ENCODE peak calls at places on chromosome 16, in eight cellular contexts. V, P, Y, J, Q, F, A and K are unnamed samples.

GRCh38 chr16:86630471-86630870 is 52.1 kb downstream of the FOXL1 start:
- DNase-seq in V (no peak), P (no peak), Y (peak; percentile 22), J (no peak), Q (no peak), F (no peak), A (no peak), K (no peak)

GRCh38 chr16:27191352-27191924 is 11.9 kb upstream of the KDM8 start:
- DNase-seq in V (no peak), P (no peak), Y (no peak), J (no peak), Q (no peak), F (no peak), A (no peak), K (no peak)

GRCh38 chr16:1045363-1046270 is 26.9 kb upstream of the SSTR5 start:
- DNase-seq in V (no peak), P (no peak), Y (no peak), J (no peak), Q (no peak), F (no peak), A (no peak), K (no peak)

GRCh38 chr16:67939507-67940435 is 3.1 kb upstream of the PSMB10 start:
- DNase-seq in V (peak; percentile 84), P (no peak), Y (peak; percentile 48), J (no peak), Q (no peak), F (no peak), A (peak; percentile 75), K (peak; percentile 32)

GRCh38 chr16:2156025-2156848 is 655 bp downstream of the TRAF7 start:
- DNase-seq in V (peak; percentile 90), P (no peak), Y (peak; percentile 33), J (peak; percentile 74), Q (peak; percentile 64), F (no peak), A (no peak), K (no peak)

GRCh38 chr16:79510879-79511278 is 89.7 kb downstream of the MAF start:
- DNase-seq in V (no peak), P (no peak), Y (no peak), J (no peak), Q (no peak), F (no peak), A (no peak), K (no peak)

GRCh38 chr16:68370921-68371651 is 60.3 kb downstream of the PRMT7 start:
- DNase-seq in V (peak; percentile 87), P (no peak), Y (no peak), J (no peak), Q (no peak), F (no peak), A (no peak), K (peak; percentile 37)

GRCh38 chr16:21603920-21604319 is 4.5 kb downstream of the METTL9 start:
- DNase-seq in V (no peak), P (no peak), Y (no peak), J (no peak), Q (peak; percentile 41), F (no peak), A (no peak), K (no peak)

GRCh38 chr16:15643453-15644305 is 725 bp upstream of the MARF1 start:
- DNase-seq in V (no peak), P (peak; percentile 74), Y (peak; percentile 26), J (peak; percentile 73), Q (peak; percentile 77), F (no peak), A (no peak), K (no peak)

GRCh38 chr16:73054732-73055481 is 7.0 kb upstream of the ZFHX3 start:
- DNase-seq in V (no peak), P (peak; percentile 45), Y (no peak), J (peak; percentile 73), Q (no peak), F (no peak), A (no peak), K (no peak)

GRCh38 chr16:13994239-13995106 is 74.5 kb downstream of the ERCC4 start:
- DNase-seq in V (no peak), P (no peak), Y (no peak), J (no peak), Q (no peak), F (no peak), A (peak; percentile 64), K (no peak)

GRCh38 chr16:51815527-51815926 is 664.5 kb upstream of the SALL1 start:
- DNase-seq in V (no peak), P (no peak), Y (no peak), J (no peak), Q (no peak), F (no peak), A (no peak), K (no peak)

GRCh38 chr16:5615868-5616642 is 518.5 kb upstream of the EEF2KMT start:
- DNase-seq in V (peak; percentile 72), P (peak; percentile 58), Y (peak; percentile 7), J (peak; percentile 4), Q (peak; percentile 85), F (no peak), A (peak; percentile 48), K (no peak)

GRCh38 chr16:53509906-53510703 is 7.1 kb upstream of the AKTIP start:
- DNase-seq in V (peak; percentile 89), P (peak; percentile 64), Y (peak; percentile 57), J (peak; percentile 82), Q (peak; percentile 82), F (peak; percentile 35), A (peak; percentile 75), K (peak; percentile 60)

DNA sequence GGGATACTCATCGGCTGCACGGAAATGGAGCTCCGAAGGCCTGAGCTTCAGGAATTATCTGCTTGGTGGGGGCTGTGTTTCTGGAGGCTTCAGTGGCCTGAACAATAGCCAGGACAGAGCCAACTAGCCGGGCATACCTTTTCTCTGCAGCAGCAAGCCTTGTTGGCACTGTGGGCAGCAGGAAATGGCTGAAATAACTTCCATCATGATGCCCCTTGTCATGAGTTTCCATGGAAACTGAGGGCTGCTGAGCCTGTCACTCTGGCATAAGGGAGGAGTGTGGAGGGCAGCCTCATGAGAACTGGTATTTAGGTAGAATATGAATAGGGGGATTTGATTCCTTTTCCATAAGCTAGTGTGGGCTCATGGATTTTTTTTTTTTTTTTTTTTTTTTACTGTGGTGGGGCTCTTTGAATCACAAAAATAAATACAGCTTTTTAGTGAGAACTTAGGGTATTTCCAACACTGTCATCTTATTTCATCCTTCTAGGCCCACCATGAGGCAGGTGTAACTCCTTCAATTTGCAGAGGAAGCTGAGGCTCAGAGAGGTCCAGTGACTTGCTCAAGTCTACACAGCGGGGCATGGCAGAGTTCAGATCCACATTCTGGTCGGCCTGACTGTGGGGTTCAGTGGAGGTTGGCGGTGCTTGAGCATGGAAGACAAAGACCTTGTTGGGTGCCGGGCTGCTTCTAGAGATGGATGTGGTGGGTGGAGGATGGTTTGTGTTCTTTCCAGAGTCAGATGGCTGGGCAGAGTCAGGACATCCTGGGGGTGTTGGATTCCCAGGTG is 39.6 kb downstream of the PLCG2 start:
- DNase-seq in V (peak; percentile 68), P (no peak), Y (no peak), J (no peak), Q (no peak), F (no peak), A (no peak), K (no peak)
- H3K4me1 ChIP-seq in V (peaks cover 33% of the 10 kb centered on the region), P (no peaks in the 10 kb centered on the region), Y (peaks cover 16% of the 10 kb centered on the region), J (peaks cover 17% of the 10 kb centered on the region), Q (peaks cover 5% of the 10 kb centered on the region), F (no peaks in the 10 kb centered on the region), A (no peaks in the 10 kb centered on the region), K (no peaks in the 10 kb centered on the region)

DNA sequence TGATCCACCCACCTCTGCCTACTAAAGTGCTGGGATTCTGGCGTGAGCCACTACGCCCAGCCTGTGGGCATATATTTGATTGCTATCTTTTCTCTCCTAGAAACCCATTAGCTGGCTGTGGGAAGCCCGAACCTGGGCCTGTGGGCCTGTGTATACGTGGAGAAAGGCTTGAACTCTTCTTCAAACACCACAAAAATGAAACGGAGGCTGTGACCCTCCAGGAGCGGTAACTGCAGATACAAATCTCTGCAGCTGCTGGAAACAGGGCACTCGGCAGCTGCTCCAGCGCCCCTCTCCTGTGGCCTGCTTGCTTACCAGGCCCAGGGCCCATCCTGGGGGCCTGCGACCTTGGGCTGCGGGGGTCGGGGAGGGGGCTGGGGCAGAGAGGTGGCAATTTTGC is 27.9 kb upstream of the MTSS2 start:
- DNase-seq in V (no peak), P (no peak), Y (no peak), J (no peak), Q (no peak), F (no peak), A (no peak), K (no peak)
- H3K4me1 ChIP-seq in V (peaks cover 28% of the 10 kb centered on the region), P (peaks cover 49% of the 10 kb centered on the region), Y (peaks cover 20% of the 10 kb centered on the region), J (peaks cover 57% of the 10 kb centered on the region), Q (peaks cover 54% of the 10 kb centered on the region), F (peaks cover 13% of the 10 kb centered on the region), A (peaks cover 38% of the 10 kb centered on the region), K (no peaks in the 10 kb centered on the region)

GRCh38 chr16:85314633-85315032 is 202.4 kb upstream of the CIBAR2 start:
- DNase-seq in V (no peak), P (no peak), Y (no peak), J (no peak), Q (no peak), F (no peak), A (no peak), K (no peak)
- H3K4me1 ChIP-seq in V (peaks cover 23% of the 10 kb centered on the region), P (no peaks in the 10 kb centered on the region), Y (peaks cover 50% of the 10 kb centered on the region), J (peaks cover 61% of the 10 kb centered on the region), Q (peaks cover 39% of the 10 kb centered on the region), F (peaks cover 10% of the 10 kb centered on the region), A (peaks cover 68% of the 10 kb centered on the region), K (peaks cover 14% of the 10 kb centered on the region)

GRCh38 chr16:66510298-66510697 is 39.6 kb downstream of the TK2 start:
- DNase-seq in V (no peak), P (no peak), Y (no peak), J (no peak), Q (no peak), F (no peak), A (no peak), K (no peak)

GRCh38 chr16:66510711-66511614 is 39.0 kb downstream of the TK2 start:
- DNase-seq in V (no peak), P (peak; percentile 35), Y (no peak), J (peak; percentile 54), Q (no peak), F (no peak), A (no peak), K (no peak)

GRCh38 chr16:66511615-66512500 is 38.1 kb downstream of the TK2 start:
- DNase-seq in V (no peak), P (peak; percentile 90), Y (peak; percentile 46), J (peak; percentile 80), Q (no peak), F (no peak), A (no peak), K (no peak)

GRCh38 chr16:66515543-66516171 is 34.3 kb downstream of the TK2 start:
- DNase-seq in V (no peak), P (peak; percentile 81), Y (no peak), J (peak; percentile 84), Q (peak; percentile 34), F (no peak), A (peak; percentile 64), K (no peak)

DNA sequence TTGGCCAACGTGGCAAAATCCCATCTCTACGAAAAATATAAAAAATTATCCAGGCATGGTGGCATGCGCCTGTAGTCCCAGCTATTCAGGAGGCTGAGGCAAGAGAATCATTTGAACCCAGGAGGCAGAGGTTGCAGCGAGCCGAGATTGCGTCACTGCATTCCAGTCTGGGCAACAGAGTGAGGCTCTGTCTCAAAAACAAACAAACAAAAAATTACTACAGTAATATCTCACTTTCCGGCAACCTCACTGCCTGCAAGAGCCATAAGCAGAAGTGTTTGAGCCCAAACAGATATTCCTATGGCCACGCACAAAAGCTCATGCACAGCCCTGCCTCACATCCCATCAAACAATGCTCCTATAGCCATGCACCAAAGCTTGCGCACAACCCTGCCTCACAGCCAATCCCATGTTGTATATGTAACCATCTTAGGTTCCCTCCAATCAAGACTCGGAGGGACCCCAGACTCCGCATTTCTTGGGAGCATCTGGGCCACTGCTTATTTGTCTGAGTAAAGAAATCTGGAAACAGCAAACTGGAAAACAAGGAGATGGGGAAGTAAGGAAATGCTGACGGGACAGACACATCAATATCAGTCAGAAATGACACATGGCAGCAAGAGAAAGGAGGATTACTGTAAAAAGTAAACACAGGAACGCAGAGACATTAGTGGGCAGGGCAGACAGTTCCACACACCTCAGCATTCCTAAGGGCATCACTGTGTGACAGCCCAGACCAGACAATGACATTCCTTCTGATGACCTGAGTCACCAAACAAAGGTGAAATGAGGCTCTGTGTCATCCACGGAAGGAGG is 37.1 kb downstream of the TK2 start:
- DNase-seq in V (no peak), P (peak; percentile 86), Y (no peak), J (peak; percentile 74), Q (no peak), F (no peak), A (no peak), K (no peak)
- H3K4me1 ChIP-seq in V (peaks cover 44% of the 10 kb centered on the region), P (peaks cover 87% of the 10 kb centered on the region), Y (peaks cover 66% of the 10 kb centered on the region), J (no peaks in the 10 kb centered on the region), Q (peaks cover 14% of the 10 kb centered on the region), F (peaks cover 72% of the 10 kb centered on the region), A (peaks cover 42% of the 10 kb centered on the region), K (peaks cover 48% of the 10 kb centered on the region)